ENCODE peak calls at places on chromosomes 16 and 17, in eight cellular contexts. C is mammary epithelial cell, E is IMR-90, A is endothelial cell of umbilical vein, U is H1, N is H9, R is K562, D is fibroblast of lung. K is an unnamed sample. For H4K20me1, the result is how much of the 10 kb centered on the place peaks cover.

GRCh38 chr17:76048711-76049110 is 21.6 kb upstream of the EVPL start:
- DNase-seq in C (no peak), E (peak), A (no peak), U (no peak), N (no peak), R (no peak), D (no peak), K (no peak)

GRCh38 chr16:79001156-79001997 is 599.2 kb downstream of the MAF start:
- DNase-seq in C (no peak), E (no peak), A (no peak), U (no peak), N (no peak), R (no peak), D (no peak), K (no peak)

GRCh38 chr17:1107777-1108559 is 71.8 kb downstream of the ABR start:
- DNase-seq in C (peak), E (no peak), A (no peak), U (no peak), N (peak), R (no peak), D (no peak), K (no peak)

GRCh38 chr17:81868674-81869220 is 2.4 kb downstream of the ARHGDIA start:
- DNase-seq in C (peak), E (peak), A (no peak), U (no peak), N (peak), R (peak), D (peak), K (no peak)

GRCh38 chr17:17568772-17569195 is 22.7 kb downstream of the PEMT start:
- DNase-seq in C (peak), E (peak), A (peak), U (peak), N (peak), R (peak), D (peak), K (no peak)

GRCh38 chr16:50315346-50315997 is 49.1 kb downstream of the ADCY7 start:
- DNase-seq in C (no peak), E (no peak), A (no peak), U (no peak), N (no peak), R (no peak), D (no peak), K (no peak)

GRCh38 chr16:85541619-85542547 is 71.2 kb upstream of the GSE1 start:
- DNase-seq in C (no peak), E (no peak), A (no peak), U (no peak), N (no peak), R (no peak), D (no peak), K (no peak)

GRCh38 chr17:43701318-43701743 is 39.6 kb upstream of the MEOX1 start:
- DNase-seq in C (peak), E (peak), A (no peak), U (no peak), N (no peak), R (no peak), D (peak), K (no peak)

GRCh38 chr17:82524540-82524939 is 5.0 kb downstream of the FOXK2 start:
- DNase-seq in C (no peak), E (no peak), A (no peak), U (no peak), N (no peak), R (peak), D (no peak), K (no peak)

GRCh38 chr17:46063239-46063638 is 64.2 kb downstream of the STH start:
- DNase-seq in C (peak), E (peak), A (no peak), U (no peak), N (no peak), R (no peak), D (peak), K (peak)

GRCh38 chr17:35002876-35003551 is 22.7 kb downstream of the LIG3 start:
- DNase-seq in C (peak), E (peak), A (no peak), U (no peak), N (no peak), R (no peak), D (peak), K (no peak)

GRCh38 chr17:4584125-4584834 is at the start of gene SMTNL2:
- DNase-seq in C (no peak), E (no peak), A (no peak), U (no peak), N (peak), R (peak), D (no peak), K (no peak)

GRCh38 chr17:69046130-69046807 is 14.5 kb downstream of the ABCA9 start:
- DNase-seq in C (no peak), E (no peak), A (peak), U (no peak), N (no peak), R (no peak), D (no peak), K (no peak)

GRCh38 chr17:37458805-37459204 is 30.9 kb upstream of the DUSP14 start:
- DNase-seq in C (peak), E (peak), A (no peak), U (no peak), N (no peak), R (no peak), D (peak), K (no peak)

GRCh38 chr16:25228372-25228771 is 11.6 kb downstream of the AQP8 start:
- DNase-seq in C (no peak), E (no peak), A (no peak), U (no peak), N (peak), R (no peak), D (no peak), K (no peak)

GRCh38 chr17:30238387-30239088 is 3.0 kb upstream of the SLC6A4 start:
- DNase-seq in C (no peak), E (no peak), A (no peak), U (no peak), N (peak), R (peak), D (no peak), K (no peak)

GRCh38 chr16:4752351-4753100 is 14.4 kb downstream of the ZNF500 start:
- DNase-seq in C (no peak), E (no peak), A (no peak), U (no peak), N (no peak), R (no peak), D (no peak), K (no peak)

GRCh38 chr17:40023590-40024292 is 8.5 kb downstream of the CSF3 start:
- DNase-seq in C (no peak), E (no peak), A (peak), U (no peak), N (no peak), R (no peak), D (peak), K (no peak)

GRCh38 chr17:82963104-82963950 is 116.1 kb upstream of the METRNL start:
- DNase-seq in C (peak), E (peak), A (peak), U (peak), N (peak), R (no peak), D (peak), K (no peak)

GRCh38 chr16:89317101-89317671 is 99.7 kb downstream of the ZNF778 start:
- DNase-seq in C (no peak), E (no peak), A (no peak), U (no peak), N (no peak), R (no peak), D (no peak), K (no peak)

GRCh38 chr16:8458481-8458880 is 131.8 kb downstream of the TMEM114 start:
- DNase-seq in C (no peak), E (no peak), A (no peak), U (no peak), N (no peak), R (no peak), D (no peak), K (no peak)

GRCh38 chr17:78112508-78113471 is 15.8 kb downstream of the TMC6 start:
- DNase-seq in C (peak), E (peak), A (peak), U (peak), N (peak), R (peak), D (peak), K (no peak)

GRCh38 chr17:58277107-58277506 is 3.6 kb downstream of the MPO start:
- DNase-seq in C (no peak), E (peak), A (no peak), U (no peak), N (no peak), R (peak), D (peak), K (no peak)

GRCh38 chr16:48409839-48410610 is 24.8 kb upstream of the SIAH1 start:
- DNase-seq in C (peak), E (peak), A (no peak), U (no peak), N (no peak), R (peak), D (peak), K (no peak)

GRCh38 chr17:65191805-65192740 is 54.9 kb downstream of the RGS9 start:
- DNase-seq in C (peak), E (peak), A (peak), U (no peak), N (no peak), R (no peak), D (peak), K (no peak)

DNA sequence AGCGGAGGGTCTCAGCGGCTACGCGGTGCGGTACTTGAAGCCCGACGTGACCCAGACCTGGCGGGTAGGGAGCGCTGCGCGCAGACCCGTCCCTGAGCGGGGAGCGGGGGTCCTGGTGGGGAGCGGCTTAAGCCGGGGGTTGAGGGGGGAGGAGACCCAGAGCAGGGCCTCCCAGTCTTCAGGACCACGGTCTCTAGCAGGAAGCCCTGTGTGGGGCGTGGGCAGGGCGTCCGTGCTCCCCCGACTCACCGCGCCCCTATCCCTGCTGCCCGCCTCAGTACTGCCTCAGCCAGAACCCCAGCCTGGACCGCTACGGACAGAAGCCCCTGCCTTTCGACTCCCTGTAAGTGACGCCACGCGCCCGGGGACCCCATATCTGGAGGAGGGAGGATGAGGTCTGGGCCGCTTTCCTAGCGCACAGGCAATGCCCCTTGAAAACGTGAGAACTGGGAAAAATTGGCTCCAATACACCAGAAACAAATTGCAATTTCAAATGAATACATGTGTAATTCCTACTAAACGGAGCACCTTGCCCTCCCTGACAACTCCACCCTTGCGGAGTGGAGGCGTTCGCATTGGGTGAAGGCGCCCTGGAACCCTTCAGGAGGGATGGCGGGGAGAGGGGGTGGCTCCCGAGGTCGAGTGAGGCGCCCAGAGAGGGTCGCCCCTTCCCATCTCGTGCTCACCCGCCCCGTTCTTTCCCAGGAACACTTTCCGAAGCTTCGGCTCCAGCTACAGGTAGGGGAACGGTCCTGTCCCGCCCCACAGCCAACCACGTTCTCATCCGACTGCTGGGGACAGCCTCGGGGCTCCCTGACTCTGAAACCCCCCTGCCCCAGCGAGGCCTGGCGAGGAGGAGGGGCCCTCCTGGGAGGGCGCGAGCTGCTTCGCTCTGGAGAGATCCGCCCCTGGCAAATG is 14.5 kb upstream of the CNGB1 start:
- DNase-seq in C (no peak), E (no peak), A (peak), U (no peak), N (peak), R (peak), D (no peak), K (no peak)
- H3K9ac ChIP-seq in C (no peak), E (no peak), A (no peak), U (peak), N (no peak), R (peak), D (no peak), K (peak)

GRCh38 chr17:49028271-49028670 is 31.1 kb downstream of the IGF2BP1 start:
- DNase-seq in C (no peak), E (no peak), A (peak), U (no peak), N (no peak), R (no peak), D (no peak), K (no peak)
- H4K20me1 ChIP-seq in C (under half), E (under half), A (under half), U (under half), N (under half), R (under half), D (under half), K (under half)

DNA sequence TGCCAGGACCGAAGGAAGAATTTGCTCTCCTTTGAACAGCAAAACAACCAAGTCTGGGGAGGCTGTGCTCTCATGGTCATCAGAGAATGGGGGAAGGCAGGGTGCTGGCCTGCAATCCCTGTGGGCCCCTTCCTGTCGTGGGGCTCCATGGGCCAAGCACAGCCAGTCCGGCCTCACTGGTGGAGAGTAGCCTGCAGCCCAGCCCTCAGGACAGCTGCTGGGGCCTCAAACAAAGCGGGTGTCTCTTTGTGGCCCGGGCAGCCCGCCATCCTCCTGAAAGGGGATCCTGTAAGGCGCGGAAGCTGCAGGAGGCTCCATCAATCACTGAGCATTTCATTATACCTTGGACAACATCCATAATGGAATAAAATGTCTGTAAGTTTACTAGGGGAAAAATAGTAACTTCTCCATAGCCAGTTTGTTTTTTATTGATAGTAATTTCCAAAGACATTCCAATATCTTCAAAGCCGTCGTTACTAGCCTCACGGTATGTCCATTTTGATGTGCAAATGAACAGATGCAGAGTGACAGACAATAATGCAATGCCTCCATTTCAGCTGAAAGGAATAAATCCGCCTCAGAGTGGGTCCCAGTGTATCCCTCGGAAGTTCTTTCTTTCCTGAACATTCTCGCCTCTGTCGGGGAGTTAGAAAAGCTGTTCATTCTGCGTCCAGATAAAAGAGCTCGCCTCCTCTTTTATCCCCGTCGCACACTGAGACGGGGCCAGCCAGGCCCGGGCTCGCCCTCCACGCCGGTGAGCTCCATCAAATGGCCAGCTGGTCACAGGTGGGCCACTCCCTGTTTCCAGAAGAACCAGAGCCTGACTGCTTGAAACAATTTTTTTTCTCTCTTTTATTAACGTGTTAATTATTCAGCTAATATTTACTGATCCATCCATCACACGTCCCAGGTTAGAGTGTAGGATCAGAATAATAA is 14.3 kb downstream of the WSCD1 start:
- DNase-seq in C (no peak), E (no peak), A (no peak), U (no peak), N (no peak), R (no peak), D (peak), K (no peak)
- H3K9ac ChIP-seq in C (no peak), E (no peak), A (no peak), U (no peak), N (no peak), R (no peak), D (no peak), K (no peak)

GRCh38 chr16:17269434-17269833 is 201.3 kb downstream of the XYLT1 start:
- DNase-seq in C (no peak), E (peak), A (no peak), U (no peak), N (no peak), R (no peak), D (peak), K (no peak)
- H4K20me1 ChIP-seq in C (under half), E (under half), A (under half), U (under half), N (under half), R (under half), D (under half), K (under half)

GRCh38 chr16:54929090-54930033 is 1.3 kb upstream of the IRX5 start:
- DNase-seq in C (peak), E (peak), A (peak), U (peak), N (peak), R (peak), D (peak), K (peak)
- H3K9ac ChIP-seq in C (peak), E (no peak), A (peak), U (no peak), N (no peak), R (peak), D (peak), K (peak)

DNA sequence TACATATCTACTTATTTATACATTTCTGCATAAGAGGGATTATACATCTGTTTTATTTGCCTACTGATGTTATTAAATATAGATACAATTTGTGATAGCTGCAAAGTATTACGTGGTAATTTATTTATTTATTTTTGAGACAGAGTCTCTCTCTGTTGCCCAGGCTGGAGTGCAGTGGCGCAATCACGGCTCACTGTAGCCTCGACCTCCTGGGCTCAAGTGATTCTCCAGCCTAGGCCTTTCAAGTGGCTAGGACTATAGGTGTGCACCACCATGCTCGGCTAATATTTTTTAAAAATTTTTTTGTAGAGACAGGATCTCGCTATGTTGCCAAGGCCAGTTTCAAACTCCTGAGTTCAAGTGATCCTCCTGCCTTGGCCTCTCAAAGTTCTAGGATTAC is 35.5 kb downstream of the NFAT5 start:
- DNase-seq in C (no peak), E (no peak), A (no peak), U (no peak), N (no peak), R (no peak), D (no peak), K (no peak)
- H4K20me1 ChIP-seq in C (under half), E (half or more), A (under half), U (under half), N (under half), R (under half), D (under half), K (under half)

K was measured in keratinocyte.